ENCODE peak calls at places on chromosomes 6 and 20, in ten cellular contexts. F is GM23338, C is neural progenitor cell, E is WTC11, I is hepatocyte, W is cardiac muscle cell, U is mucosa of descending colon, K is type B pancreatic cell, P is mesothelial cell of epicardium, H is nephron progenitor cell. Q is an unnamed sample.

GRCh38 chr6:130520801-130521200 is 155.0 kb downstream of the TMEM200A start:
- DNase-seq in E (no peak), F (no peak), K (no peak), W (no peak), I (no peak), U (no peak), C (no peak), P (no peak), H (no peak), Q (no peak)

GRCh38 chr20:8361008-8361652 is 229.1 kb downstream of the PLCB1 start:
- DNase-seq in P (no peak), K (no peak), U (no peak), E (no peak), C (no peak), H (no peak), I (no peak), W (peak; percentile 69), F (no peak), Q (no peak)

GRCh38 chr6:20029979-20030378 is 182.3 kb downstream of the MBOAT1 start:
- DNase-seq in E (no peak), K (no peak), W (no peak), P (no peak), H (no peak), I (no peak), F (no peak), C (no peak), U (no peak), Q (no peak)

GRCh38 chr20:37539424-37539823 is 11.7 kb upstream of the BLCAP start:
- DNase-seq in I (no peak), K (no peak), E (no peak), H (no peak), P (no peak), U (no peak), W (no peak), C (no peak), F (no peak), Q (no peak)

GRCh38 chr6:4665489-4666417 is 110.5 kb upstream of the CDYL start:
- DNase-seq in F (no peak), W (no peak), E (no peak), P (no peak), I (no peak), C (no peak), U (no peak), H (no peak), K (no peak), Q (no peak)

GRCh38 chr6:127851197-127851596 is 49.7 kb downstream of the THEMIS start:
- DNase-seq in E (no peak), I (no peak), U (no peak), F (no peak), K (no peak), W (no peak), H (no peak), P (no peak), C (no peak), Q (no peak)

GRCh38 chr20:49405062-49405683 is 77.3 kb downstream of the KCNB1 start:
- DNase-seq in K (no peak), P (no peak), I (no peak), C (peak; percentile 31), F (no peak), E (no peak), H (no peak), U (no peak), W (no peak), Q (no peak)

GRCh38 chr6:35058041-35058675 is 83.0 kb downstream of the TCP11 start:
- DNase-seq in U (no peak), C (peak; percentile 85), W (no peak), P (no peak), E (no peak), F (peak; percentile 36), I (peak; percentile 50), H (no peak), K (no peak), Q (no peak)

GRCh38 chr6:21664263-21665081 is 70.9 kb downstream of the SOX4 start:
- DNase-seq in K (no peak), F (peak; percentile 90), P (peak; percentile 67), E (peak; percentile 78), U (peak; percentile 12), I (peak; percentile 58), C (peak; percentile 79), H (peak; percentile 65), W (peak; percentile 41), Q (peak; percentile 40)

GRCh38 chr6:82419859-82420258 is 56.2 kb downstream of the TPBG start:
- DNase-seq in K (no peak), E (no peak), P (no peak), I (no peak), C (no peak), W (no peak), H (no peak), U (no peak), F (no peak), Q (no peak)

GRCh38 chr6:16653226-16653625 is 108.0 kb downstream of the ATXN1 start:
- DNase-seq in W (no peak), I (no peak), P (no peak), K (no peak), H (no peak), E (no peak), C (no peak), U (no peak), F (no peak), Q (no peak)

GRCh38 chr20:35772563-35773058 is 796 bp downstream of the PHF20 start:
- DNase-seq in K (no peak), H (no peak), I (no peak), C (peak; percentile 8), W (no peak), E (no peak), P (no peak), F (peak; percentile 16), U (peak; percentile 27), Q (no peak)

GRCh38 chr6:124962617-124963415 is 579 bp downstream of the RNF217 start:
- DNase-seq in I (peak; percentile 65), F (peak; percentile 63), C (peak; percentile 56), H (peak; percentile 57), E (peak; percentile 66), P (peak; percentile 65), U (peak; percentile 55), W (peak; percentile 50), K (no peak), Q (peak; percentile 44)

GRCh38 chr6:85678602-85679444 is 36.1 kb upstream of the SYNCRIP start:
- DNase-seq in H (peak; percentile 95), U (peak; percentile 98), P (peak; percentile 99), F (peak; percentile 99), I (peak; percentile 99), W (peak; percentile 99), C (peak; percentile 99), K (peak; percentile 98), E (peak; percentile 96), Q (peak; percentile 97)
- TF ChIP-seq CTCF in H (no peak), U (no peak), P (no peak), F (no peak), I (no peak), W (no peak), C (peak; percentile 21), K (peak; percentile 40), E (no peak), Q (no peak)

DNA sequence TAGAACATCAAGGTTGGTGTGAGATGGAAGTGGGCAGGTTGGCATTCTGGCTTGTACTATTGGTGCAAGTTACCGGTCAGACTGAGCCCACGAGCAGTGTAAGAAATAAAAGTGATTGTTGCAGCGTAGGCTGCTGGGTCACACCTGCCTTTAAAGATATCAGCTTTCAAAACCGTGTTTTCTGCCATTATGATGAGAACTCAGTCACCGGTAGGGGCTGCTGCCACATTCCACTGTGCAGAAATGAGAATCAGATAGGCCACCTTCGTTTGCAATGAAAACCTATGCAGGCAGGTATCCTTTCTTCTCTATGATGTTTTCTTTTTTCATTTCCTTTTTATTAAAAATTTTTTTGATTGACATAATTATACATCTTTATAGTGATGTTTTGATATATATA is 168.5 kb downstream of the MYLK4 start:
- DNase-seq in W (no peak), I (no peak), E (no peak), P (peak; percentile 13), K (no peak), H (no peak), C (no peak), U (no peak), F (no peak), Q (no peak)
- TF ChIP-seq CTCF in W (no peak), I (no peak), E (no peak), P (no peak), K (no peak), H (no peak), C (no peak), U (no peak), F (no peak), Q (no peak)

DNA sequence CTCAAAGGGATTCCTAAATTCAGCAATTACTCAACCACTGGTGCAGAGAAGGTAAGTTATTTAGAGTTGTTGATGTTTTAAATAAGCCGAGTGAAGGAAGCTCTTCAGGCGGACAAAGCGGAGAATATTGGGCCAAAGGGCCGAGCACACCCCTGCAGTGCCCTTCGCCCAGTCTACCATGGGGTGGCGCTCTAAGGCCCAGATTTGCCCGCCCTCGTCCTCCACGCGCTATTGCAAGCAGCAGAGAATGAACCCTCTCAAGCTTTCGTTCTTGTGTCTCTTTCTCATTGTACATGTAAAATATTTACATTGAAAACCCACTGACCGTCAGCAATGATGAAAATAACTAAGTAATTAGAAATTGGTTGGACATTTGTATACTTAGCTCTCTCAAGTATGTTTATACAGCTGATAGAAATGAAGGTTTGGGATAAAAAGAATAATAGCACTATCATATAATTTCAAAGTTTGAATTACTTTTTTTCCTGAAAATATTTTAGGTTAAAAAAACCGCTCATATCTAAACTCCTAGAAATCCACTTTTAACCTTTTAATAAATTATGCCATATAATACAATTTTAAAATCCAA is 195.0 kb upstream of the CEP162 start:
- DNase-seq in P (peak; percentile 85), E (peak; percentile 82), H (peak; percentile 85), U (peak; percentile 11), F (peak; percentile 83), K (peak; percentile 77), I (peak; percentile 75), W (peak; percentile 88), C (peak; percentile 81), Q (peak; percentile 91)
- TF ChIP-seq CTCF in P (peak; percentile 67), E (peak; percentile 95), H (peak; percentile 96), U (no peak), F (peak; percentile 95), K (peak; percentile 91), I (peak; percentile 88), W (peak; percentile 96), C (peak; percentile 94), Q (peak; percentile 84)

GRCh38 chr6:142946924-142947701 is 2.1 kb upstream of the HIVEP2 start:
- DNase-seq in H (peak; percentile 70), F (peak; percentile 74), E (peak; percentile 59), I (peak; percentile 92), P (peak; percentile 72), U (peak; percentile 89), C (peak; percentile 73), W (peak; percentile 78), K (peak; percentile 78), Q (peak; percentile 63)

GRCh38 chr6:142945446-142946180 is 637 bp upstream of the HIVEP2 start:
- DNase-seq in P (peak; percentile 69), F (peak; percentile 67), I (peak; percentile 79), E (peak; percentile 68), W (no peak), K (peak; percentile 71), H (peak; percentile 64), U (peak; percentile 73), C (peak; percentile 65), Q (peak; percentile 58)

GRCh38 chr6:142945071-142945445 is at the start of gene HIVEP2:
- DNase-seq in I (peak; percentile 94), E (peak; percentile 84), K (peak; percentile 80), P (peak; percentile 86), C (peak; percentile 92), F (peak; percentile 89), H (peak; percentile 86), U (peak; percentile 91), W (peak; percentile 93), Q (peak; percentile 83)

GRCh38 chr6:142947702-142948480 is 2.9 kb upstream of the HIVEP2 start:
- DNase-seq in I (no peak), F (no peak), C (no peak), H (no peak), K (no peak), W (no peak), U (no peak), P (no peak), E (no peak), Q (no peak)

GRCh38 chr6:142946181-142946923 is 1.4 kb upstream of the HIVEP2 start:
- DNase-seq in W (peak; percentile 99), P (peak; percentile 94), H (peak; percentile 87), U (peak; percentile 97), K (peak; percentile 89), F (peak; percentile 98), C (peak; percentile 91), I (peak; percentile 99), E (peak; percentile 96), Q (peak; percentile 86)
- TF ChIP-seq CTCF in W (no peak), P (no peak), H (no peak), U (no peak), K (no peak), F (no peak), C (no peak), I (peak; percentile 2), E (no peak), Q (no peak)